ENCODE peak calls at places on chromosomes 2 and 18, in seven cellular contexts. K is tibial nerve, N is Peyer's patch, T is heart right ventricle, F is left lung, S is fibroblast of lung, O is IMR-90. J is an unnamed sample. For H3K4me1, the result is how much of the 10 kb centered on the place peaks cover.

GRCh38 chr2:105926960-105927678 is 182.4 kb downstream of the NCK2 start:
- DNase-seq in S (no peak), O (no peak), F (no peak), T (peak), K (no peak), N (peak), J (no peak)

GRCh38 chr18:8056723-8057122 is 489.6 kb downstream of the PTPRM start:
- DNase-seq in F (no peak), T (no peak), O (no peak), K (no peak), S (no peak), N (no peak), J (no peak)

GRCh38 chr2:133846476-133846875 is 278.2 kb upstream of the NCKAP5 start:
- DNase-seq in T (no peak), O (no peak), K (no peak), F (no peak), S (no peak), N (no peak), J (no peak)

GRCh38 chr18:47263197-47263827 is 11.9 kb upstream of the SKOR2 start:
- DNase-seq in K (no peak), S (no peak), O (no peak), N (no peak), F (no peak), T (no peak), J (no peak)

GRCh38 chr2:50546790-50547189 is 485.1 kb downstream of the NRXN1 start:
- DNase-seq in N (no peak), S (peak), K (no peak), O (peak), T (no peak), F (no peak), J (no peak)

GRCh38 chr18:6624271-6624670 is 105.2 kb upstream of the ARHGAP28 start:
- DNase-seq in K (no peak), O (peak), F (no peak), T (no peak), N (no peak), S (peak), J (no peak)

GRCh38 chr2:240391111-240392051 is 44.1 kb upstream of the GPC1 start:
- DNase-seq in S (no peak), F (peak), T (no peak), K (no peak), N (no peak), O (no peak), J (no peak)

GRCh38 chr2:106323337-106324013 is 129.4 kb upstream of the UXS1 start:
- DNase-seq in O (no peak), S (no peak), N (no peak), K (no peak), F (no peak), T (no peak), J (no peak)

GRCh38 chr18:471701-472100 is 28.8 kb downstream of the COLEC12 start:
- DNase-seq in T (no peak), S (peak), N (no peak), F (no peak), O (no peak), K (no peak), J (no peak)

GRCh38 chr2:88680916-88681315 is 10.6 kb upstream of the RPIA start:
- DNase-seq in T (no peak), S (no peak), F (no peak), O (no peak), K (no peak), N (no peak), J (no peak)

GRCh38 chr2:212975333-212975732 is 176.1 kb downstream of the IKZF2 start:
- DNase-seq in N (no peak), F (no peak), K (no peak), O (no peak), S (no peak), T (peak), J (no peak)

GRCh38 chr2:80517301-80517700 is 212.7 kb upstream of the LRRTM1 start:
- DNase-seq in T (no peak), O (no peak), N (no peak), F (no peak), K (no peak), S (no peak), J (no peak)

GRCh38 chr2:156687715-156688114 is 251.5 kb downstream of the GPD2 start:
- DNase-seq in S (no peak), O (peak), T (no peak), N (no peak), F (no peak), K (no peak), J (no peak)

GRCh38 chr2:176133366-176133765 is 3.9 kb downstream of the HOXD8 start:
- DNase-seq in F (no peak), N (no peak), K (no peak), O (no peak), S (no peak), T (no peak), J (no peak)

GRCh38 chr2:21118302-21118920 is 5.4 kb upstream of the TDRD15 start:
- DNase-seq in F (no peak), K (peak), O (peak), S (peak), N (no peak), T (peak), J (no peak)

GRCh38 chr2:36329746-36330145 is 25.8 kb upstream of the CRIM1 start:
- DNase-seq in T (no peak), K (no peak), S (peak), F (no peak), N (no peak), O (peak), J (no peak)

GRCh38 chr2:24852026-24852425 is 58.8 kb downstream of the CENPO start:
- DNase-seq in T (no peak), F (no peak), K (no peak), N (no peak), S (no peak), O (no peak), J (no peak)

GRCh38 chr2:41344529-41344928 is 703.3 kb upstream of the PKDCC start:
- DNase-seq in N (no peak), S (no peak), K (no peak), O (no peak), F (no peak), T (no peak), J (no peak)

GRCh38 chr2:157172239-157172638 is 85.3 kb upstream of the GALNT5 start:
- DNase-seq in F (no peak), S (peak), O (peak), K (no peak), N (no peak), T (no peak), J (no peak)

GRCh38 chr2:15919716-15920444 is 20.5 kb upstream of the MYCN start:
- DNase-seq in K (no peak), O (no peak), F (no peak), N (no peak), T (no peak), S (no peak), J (no peak)

GRCh38 chr2:58032016-58032750 is 14.4 kb upstream of the VRK2 start:
- DNase-seq in O (peak), S (peak), K (no peak), F (no peak), T (no peak), N (peak), J (no peak)

GRCh38 chr18:10471574-10471973 is 17.1 kb downstream of the APCDD1 start:
- DNase-seq in T (no peak), F (no peak), O (no peak), S (no peak), K (no peak), N (no peak), J (no peak)

DNA sequence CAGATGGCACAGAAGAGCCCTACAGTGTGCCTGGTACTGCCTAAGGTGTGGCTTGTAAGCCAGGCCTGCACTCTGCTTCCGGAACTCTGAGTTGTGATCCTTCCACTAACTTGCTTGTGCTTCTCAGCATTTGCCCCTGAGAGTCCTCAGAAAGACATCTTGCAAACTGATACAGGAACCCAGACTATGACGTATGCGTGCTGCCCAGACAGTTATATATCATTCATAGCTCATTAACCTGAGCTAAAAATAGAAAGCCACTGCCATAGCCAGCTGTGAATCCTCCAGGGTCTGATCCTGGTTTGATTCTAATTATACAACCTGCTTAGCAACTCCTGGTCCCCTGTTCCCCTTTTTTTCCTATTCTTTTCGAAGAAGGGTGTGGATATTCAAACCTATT is 63.8 kb downstream of the MARCHF4 start:
- DNase-seq in K (no peak), F (no peak), T (no peak), N (no peak), S (peak), O (peak), J (no peak)
- H3K4me1 ChIP-seq in K (under half), F (under half), T (under half), N (under half), S (under half), O (under half), J (under half)

DNA sequence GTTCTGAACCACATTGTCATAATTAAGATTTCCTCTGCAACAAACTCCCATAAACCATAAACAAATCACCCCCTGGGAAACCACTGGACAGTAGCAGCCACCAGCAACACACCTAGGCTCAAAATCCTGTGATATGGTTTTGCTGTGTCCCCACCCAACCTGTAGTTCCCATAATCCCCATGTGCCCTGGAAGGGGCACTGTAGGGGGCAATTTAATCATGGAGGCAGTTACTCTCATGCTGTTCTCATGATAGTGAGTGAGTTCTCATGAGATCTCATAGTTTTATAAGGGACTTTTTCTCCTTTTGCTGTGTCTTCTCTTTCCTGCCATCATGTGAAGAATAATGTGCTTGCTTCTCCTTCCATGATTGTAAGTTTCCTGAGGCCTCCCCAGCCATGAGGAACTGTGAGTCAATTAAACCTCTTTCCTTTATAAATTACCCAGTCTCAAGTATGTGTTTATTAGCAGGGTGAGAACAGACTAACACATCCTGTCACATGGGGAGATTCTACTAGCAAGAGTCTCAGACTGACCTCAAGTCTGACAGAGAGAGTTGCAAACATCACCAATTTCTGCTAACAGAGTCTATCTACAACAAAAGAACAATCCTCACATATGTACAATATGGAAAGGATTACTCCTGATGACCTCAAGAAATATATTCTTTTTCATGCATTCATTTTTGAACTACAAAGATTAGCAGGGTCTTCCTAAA is 182.6 kb downstream of the GRB14 start:
- DNase-seq in T (no peak), S (no peak), N (no peak), K (no peak), O (no peak), F (no peak), J (no peak)
- H3K4me3 ChIP-seq in T (no peak), S (no peak), N (no peak), K (no peak), O (no peak), F (no peak), J (no peak)

DNA sequence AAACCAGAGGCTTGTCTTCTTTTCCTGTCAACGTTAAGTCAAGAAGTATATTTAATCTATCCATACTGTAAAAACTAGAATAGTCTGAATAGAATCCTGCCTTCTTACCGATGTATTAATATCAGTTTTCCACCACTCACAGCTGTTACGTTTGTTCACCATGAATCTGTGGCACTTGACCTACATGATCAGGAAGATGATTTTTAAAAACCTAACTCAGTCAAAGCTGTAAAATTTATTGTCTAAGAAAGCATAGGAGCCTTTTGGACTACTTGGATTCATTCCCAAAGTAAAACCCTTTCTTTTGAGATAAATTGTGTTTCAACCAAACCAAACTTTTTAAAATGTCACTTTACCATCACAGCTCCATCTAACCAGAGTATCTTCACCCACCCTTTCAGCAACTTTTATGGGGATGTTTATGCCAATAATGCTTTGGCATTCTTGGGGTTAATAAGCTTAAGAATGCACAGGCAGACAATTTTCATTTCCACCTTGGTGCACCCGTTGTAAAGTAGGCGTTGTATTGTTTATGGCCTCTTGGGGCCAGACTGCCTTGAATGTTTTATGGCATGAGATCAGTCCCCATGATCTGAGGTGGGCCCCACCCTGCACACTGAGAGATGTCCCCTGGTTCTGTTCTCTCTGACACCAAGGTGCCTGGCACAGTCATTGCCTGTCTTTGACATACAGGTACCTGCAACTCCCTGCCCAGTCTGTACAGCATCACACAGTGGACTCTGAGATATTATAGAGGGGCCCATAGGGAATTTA is 176.2 kb upstream of the EPAS1 start:
- DNase-seq in O (no peak), F (no peak), S (no peak), T (no peak), K (no peak), N (no peak), J (no peak)
- H3K4me1 ChIP-seq in O (under half), F (under half), S (under half), T (half or more), K (under half), N (under half), J (under half)

DNA sequence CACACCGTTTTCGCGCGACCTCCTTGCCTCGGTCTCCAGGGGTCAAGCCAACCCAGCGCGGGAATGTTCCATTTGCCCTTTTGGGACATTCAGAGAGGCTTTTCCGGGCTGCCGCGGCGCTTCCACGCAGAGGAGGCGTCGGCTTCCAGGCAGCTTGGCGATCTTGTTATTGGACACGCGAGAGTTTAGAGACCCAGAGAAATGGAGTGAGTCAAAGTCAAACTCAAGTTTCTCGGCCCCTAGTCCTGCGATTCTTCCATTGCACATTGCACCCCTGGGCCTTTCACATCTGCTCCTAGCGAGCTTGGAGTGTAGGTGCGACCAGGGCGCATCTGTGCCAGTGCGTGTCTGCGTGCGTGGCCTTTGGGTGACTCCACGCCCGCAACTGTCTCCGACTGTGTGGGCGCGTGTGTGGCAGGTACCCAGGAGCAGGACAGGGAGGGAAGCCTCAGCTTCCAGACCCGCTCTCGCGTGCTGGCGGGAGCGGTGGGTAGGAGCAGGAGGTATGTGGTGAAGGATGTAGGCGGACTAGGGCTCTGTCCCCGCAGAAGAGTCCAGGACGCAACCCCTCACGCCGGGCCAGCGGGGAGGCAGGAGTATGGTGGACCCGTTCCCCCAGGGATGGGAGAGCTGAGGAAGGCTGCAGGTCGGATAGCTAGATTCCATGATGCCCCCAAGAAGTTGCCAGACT is 13.5 kb downstream of the SIX3 start:
- DNase-seq in T (no peak), S (no peak), O (no peak), K (no peak), F (no peak), N (no peak), J (no peak)
- H3K4me3 ChIP-seq in T (peak), S (peak), O (no peak), K (peak), F (no peak), N (peak), J (peak)

GRCh38 chr2:204268971-204269370 is 276.3 kb upstream of the PARD3B start:
- DNase-seq in S (no peak), K (no peak), O (no peak), T (no peak), N (no peak), F (no peak), J (no peak)
- H3K4me1 ChIP-seq in S (under half), K (under half), O (under half), T (under half), N (under half), F (under half), J (under half)

GRCh38 chr2:127080226-127080940 is 26.6 kb downstream of the BIN1 start:
- DNase-seq in O (no peak), S (no peak), K (no peak), T (peak), F (no peak), N (peak), J (no peak)
- H3K4me3 ChIP-seq in O (no peak), S (no peak), K (peak), T (peak), F (no peak), N (peak), J (no peak)